ENCODE peak calls at places on chromosomes 1 and 21, in ten cellular contexts. T, G, Q, Y, W, A, O, P, V and I are unnamed samples.

GRCh38 chr1:24875976-24876609 is 54.0 kb downstream of the RUNX3 start:
- DNase-seq in W (no peak), O (no peak), G (no peak), Q (no peak), V (no peak), P (no peak), Y (no peak), A (no peak), T (no peak), I (no peak)

GRCh38 chr1:83931658-83932253 is 67.2 kb downstream of the TTLL7 start:
- DNase-seq in V (no peak), A (no peak), W (peak), Q (peak), G (peak), O (peak), T (peak), P (peak), Y (no peak), I (peak)

GRCh38 chr1:58576727-58577675 is at the start of gene TACSTD2:
- DNase-seq in A (peak), O (no peak), P (no peak), V (no peak), G (no peak), W (peak), Y (peak), Q (no peak), T (no peak), I (no peak)

GRCh38 chr1:230423261-230423660 is 2.9 kb downstream of the PGBD5 start:
- DNase-seq in Q (no peak), G (no peak), W (no peak), V (no peak), Y (no peak), T (no peak), A (no peak), O (no peak), P (no peak), I (no peak)

GRCh38 chr21:14526199-14526598 is 19.9 kb downstream of the SAMSN1 start:
- DNase-seq in W (no peak), V (no peak), A (no peak), Q (no peak), G (no peak), P (peak), Y (no peak), O (no peak), T (peak), I (no peak)

GRCh38 chr21:26747216-26747615 is 98.0 kb downstream of the ADAMTS1 start:
- DNase-seq in O (no peak), W (no peak), V (no peak), T (no peak), Q (no peak), Y (no peak), P (no peak), A (no peak), G (no peak), I (no peak)

GRCh38 chr1:46490603-46491499 is 1.2 kb downstream of the DMBX1 start:
- DNase-seq in G (no peak), V (no peak), W (peak), T (no peak), A (no peak), Q (no peak), O (no peak), Y (peak), P (no peak), I (no peak)

GRCh38 chr1:16119926-16120325 is 35.9 kb downstream of the EPHA2 start:
- DNase-seq in Q (no peak), G (no peak), W (peak), O (no peak), T (no peak), Y (no peak), P (no peak), V (no peak), A (no peak), I (no peak)

GRCh38 chr1:68174173-68175113 is 57.9 kb downstream of the WLS start:
- DNase-seq in Y (peak), Q (no peak), G (no peak), T (no peak), P (peak), A (peak), W (peak), V (no peak), O (no peak), I (no peak)

GRCh38 chr1:13652238-13652637 is 47.8 kb upstream of the PRDM2 start:
- DNase-seq in O (no peak), V (no peak), W (no peak), Y (no peak), Q (no peak), T (no peak), G (no peak), A (no peak), P (no peak), I (no peak)

GRCh38 chr1:91729621-91730348 is 156.2 kb downstream of the TGFBR3 start:
- DNase-seq in O (no peak), V (no peak), T (no peak), W (no peak), G (no peak), Y (no peak), Q (no peak), P (no peak), A (no peak), I (no peak)

GRCh38 chr1:24558902-24559791 is 3.3 kb downstream of the NCMAP start:
- DNase-seq in V (no peak), T (peak), O (no peak), G (no peak), W (peak), Y (no peak), A (peak), Q (no peak), P (peak), I (no peak)

GRCh38 chr1:20530901-20531300 is 21.5 kb upstream of the FAM43B start:
- DNase-seq in Q (no peak), A (no peak), Y (no peak), P (no peak), O (no peak), V (no peak), T (no peak), W (no peak), G (no peak), I (no peak)

GRCh38 chr1:2258122-2258812 is 30.1 kb downstream of the SKI start:
- DNase-seq in Q (no peak), P (peak), V (no peak), W (no peak), A (no peak), T (no peak), Y (no peak), G (no peak), O (no peak), I (no peak)

GRCh38 chr1:36008546-36009197 is 75.2 kb upstream of the TEKT2 start:
- DNase-seq in V (no peak), G (no peak), Y (no peak), A (no peak), P (peak), Q (peak), W (peak), T (no peak), O (no peak), I (no peak)

GRCh38 chr21:41928621-41929220 is 25.1 kb downstream of the C2CD2 start:
- DNase-seq in O (no peak), G (peak), Q (no peak), A (no peak), Y (no peak), P (no peak), W (no peak), V (no peak), T (peak), I (no peak)